ENCODE peak calls at places on chromosomes 16 and 17, in six cellular contexts. Z, H, A, X, M and W are unnamed samples.

GRCh38 chr17:6574689-6575595 is 18.6 kb upstream of the PITPNM3 start:
- DNase-seq in X (peak), M (peak), Z (no peak), H (no peak), A (no peak), W (peak)

GRCh38 chr17:31564883-31565297 is 173.4 kb downstream of the RAB11FIP4 start:
- DNase-seq in Z (no peak), X (peak), M (no peak), H (no peak), A (no peak), W (no peak)

GRCh38 chr17:82228842-82229685 is at the start of gene SLC16A3:
- DNase-seq in M (peak), X (peak), H (peak), A (peak), Z (no peak), W (peak)

GRCh38 chr17:73500414-73500999 is 143.7 kb downstream of the SDK2 start:
- DNase-seq in Z (no peak), H (no peak), X (no peak), A (no peak), M (no peak), W (no peak)

GRCh38 chr17:71649986-71650385 is 470.8 kb upstream of the SOX9 start:
- DNase-seq in A (no peak), M (no peak), Z (no peak), H (no peak), X (no peak), W (no peak)

GRCh38 chr16:77974883-77975282 is 47.5 kb upstream of the CLEC3A start:
- DNase-seq in X (no peak), H (no peak), Z (no peak), M (no peak), A (no peak), W (no peak)

GRCh38 chr16:17224859-17225258 is 245.9 kb downstream of the XYLT1 start:
- DNase-seq in A (peak), X (peak), M (no peak), Z (peak), H (no peak), W (peak)

GRCh38 chr16:85279402-85279801 is 167.1 kb upstream of the CIBAR2 start:
- DNase-seq in H (no peak), A (no peak), M (no peak), Z (no peak), X (no peak), W (no peak)

GRCh38 chr16:58563235-58563634 is 47.9 kb downstream of the SETD6 start:
- DNase-seq in M (peak), A (no peak), X (peak), H (no peak), Z (no peak), W (no peak)

GRCh38 chr17:41428591-41429326 is 4.4 kb upstream of the KRT37 start:
- DNase-seq in Z (no peak), H (no peak), M (no peak), X (peak), A (no peak), W (no peak)

GRCh38 chr16:12184419-12184831 is 207.9 kb downstream of the SNX29 start:
- DNase-seq in M (peak), X (no peak), H (no peak), Z (no peak), A (no peak), W (no peak)

GRCh38 chr17:78412403-78412802 is 34.0 kb downstream of the PGS1 start:
- DNase-seq in A (no peak), M (no peak), Z (no peak), H (no peak), X (peak), W (no peak)

GRCh38 chr16:83743241-83743640 is 64.5 kb upstream of the HSBP1 start:
- DNase-seq in H (no peak), X (no peak), M (no peak), A (no peak), Z (no peak), W (no peak)

GRCh38 chr17:33120103-33120502 is 128.5 kb downstream of the SPACA3 start:
- DNase-seq in Z (no peak), H (no peak), A (no peak), M (no peak), X (no peak), W (no peak)

GRCh38 chr17:44251062-44251461 is 16.9 kb downstream of the SLC4A1 start:
- DNase-seq in M (no peak), X (no peak), Z (no peak), A (no peak), H (no peak), W (no peak)

GRCh38 chr16:13036600-13036999 is 135.2 kb downstream of the SHISA9 start:
- DNase-seq in X (peak), A (no peak), H (no peak), Z (peak), M (peak), W (no peak)

GRCh38 chr17:39754958-39755549 is 17.3 kb downstream of the GRB7 start:
- DNase-seq in X (peak), M (no peak), Z (no peak), H (no peak), A (no peak), W (no peak)

GRCh38 chr16:56226187-56226586 is 34.9 kb downstream of the GNAO1 start:
- DNase-seq in H (peak), M (no peak), A (no peak), X (no peak), Z (no peak), W (peak)

GRCh38 chr16:88871730-88872416 is 5.4 kb upstream of the PABPN1L start:
- DNase-seq in A (no peak), X (no peak), H (no peak), Z (no peak), M (no peak), W (no peak)

GRCh38 chr16:87832759-87833502 is 36.4 kb downstream of the SLC7A5 start:
- DNase-seq in A (no peak), Z (no peak), H (no peak), M (no peak), X (no peak), W (no peak)

GRCh38 chr16:75860654-75861053 is 134.4 kb upstream of the CPHXL start:
- DNase-seq in M (peak), H (no peak), X (no peak), Z (no peak), A (no peak), W (no peak)

GRCh38 chr17:82917656-82918345 is 78.0 kb upstream of the ZNF750 start:
- DNase-seq in H (no peak), X (peak), M (no peak), A (no peak), Z (no peak), W (no peak)

GRCh38 chr16:512802-513201 is 14.7 kb upstream of the CAPN15 start:
- DNase-seq in H (no peak), X (no peak), M (no peak), Z (no peak), A (no peak), W (no peak)

GRCh38 chr16:87457724-87458423 is 35.0 kb downstream of the ZCCHC14 start:
- DNase-seq in X (peak), M (peak), H (no peak), A (no peak), Z (no peak), W (no peak)

GRCh38 chr17:556431-556995 is 158.1 kb downstream of the VPS53 start:
- DNase-seq in A (no peak), Z (no peak), H (no peak), M (no peak), X (peak), W (no peak)

GRCh38 chr17:70622382-70623260 is 453.3 kb downstream of the KCNJ2 start:
- DNase-seq in Z (no peak), A (peak), X (peak), M (peak), H (no peak), W (peak)

GRCh38 chr17:83124871-83125514 is 45.6 kb downstream of the METRNL start:
- DNase-seq in M (no peak), Z (no peak), A (no peak), X (no peak), H (no peak), W (peak)